ENCODE peak calls at places on chromosomes 5 and 9, in seven cellular contexts. One of them, this sample, is unnamed.

GRCh38 chr9:70618784-70619183 is 204.3 kb upstream of the KLF9 start:
- DNase-seq in Peyer's patch: no peak
- DNase-seq in K562: no peak
- DNase-seq in PC-3: no peak
- DNase-seq in Panc1: no peak
- DNase-seq in tibial artery: no peak
- DNase-seq in mesendoderm: no peak
- DNase-seq in this sample: no peak

GRCh38 chr5:174503461-174504265 is 220.7 kb upstream of the MSX2 start:
- DNase-seq in Panc1: peak
- DNase-seq in PC-3: peak
- DNase-seq in tibial artery: no peak
- DNase-seq in mesendoderm: no peak
- DNase-seq in Peyer's patch: peak
- DNase-seq in K562: no peak
- DNase-seq in this sample: peak

GRCh38 chr9:123111977-123112869 is 78.8 kb downstream of the GPR21 start:
- DNase-seq in mesendoderm: peak
- DNase-seq in tibial artery: no peak
- DNase-seq in K562: no peak
- DNase-seq in Panc1: no peak
- DNase-seq in Peyer's patch: no peak
- DNase-seq in PC-3: no peak
- DNase-seq in this sample: no peak

GRCh38 chr9:81132318-81132717 is 557.0 kb downstream of the TLE1 start:
- DNase-seq in tibial artery: no peak
- DNase-seq in mesendoderm: no peak
- DNase-seq in Panc1: no peak
- DNase-seq in PC-3: peak
- DNase-seq in Peyer's patch: no peak
- DNase-seq in K562: no peak
- DNase-seq in this sample: no peak

GRCh38 chr5:107512029-107512428 is 158.7 kb downstream of the EFNA5 start:
- DNase-seq in tibial artery: no peak
- DNase-seq in Peyer's patch: no peak
- DNase-seq in Panc1: no peak
- DNase-seq in K562: no peak
- DNase-seq in mesendoderm: peak
- DNase-seq in PC-3: no peak
- DNase-seq in this sample: no peak

GRCh38 chr9:78813602-78814180 is 516.8 kb downstream of the PSAT1 start:
- DNase-seq in mesendoderm: no peak
- DNase-seq in K562: no peak
- DNase-seq in Panc1: no peak
- DNase-seq in tibial artery: no peak
- DNase-seq in Peyer's patch: no peak
- DNase-seq in PC-3: no peak
- DNase-seq in this sample: no peak

GRCh38 chr9:135067091-135067710 is 20.3 kb upstream of the OLFM1 start:
- DNase-seq in mesendoderm: no peak
- DNase-seq in Peyer's patch: peak
- DNase-seq in Panc1: no peak
- DNase-seq in tibial artery: no peak
- DNase-seq in PC-3: no peak
- DNase-seq in K562: no peak
- DNase-seq in this sample: no peak

GRCh38 chr5:151924564-151925395 is at the start of gene GLRA1:
- DNase-seq in mesendoderm: peak
- DNase-seq in Panc1: no peak
- DNase-seq in PC-3: peak
- DNase-seq in tibial artery: no peak
- DNase-seq in K562: peak
- DNase-seq in Peyer's patch: no peak
- DNase-seq in this sample: no peak

GRCh38 chr5:115588640-115589039 is 13.6 kb downstream of the TICAM2 start:
- DNase-seq in PC-3: no peak
- DNase-seq in tibial artery: no peak
- DNase-seq in K562: no peak
- DNase-seq in mesendoderm: no peak
- DNase-seq in Peyer's patch: no peak
- DNase-seq in Panc1: no peak
- DNase-seq in this sample: no peak

GRCh38 chr9:4640027-4640426 is 22.1 kb upstream of the PLPP6 start:
- DNase-seq in K562: peak
- DNase-seq in mesendoderm: no peak
- DNase-seq in Peyer's patch: no peak
- DNase-seq in Panc1: no peak
- DNase-seq in tibial artery: no peak
- DNase-seq in PC-3: peak
- DNase-seq in this sample: no peak

GRCh38 chr5:180792965-180793287 is 9.7 kb downstream of the MGAT1 start:
- DNase-seq in mesendoderm: no peak
- DNase-seq in K562: no peak
- DNase-seq in Panc1: no peak
- DNase-seq in PC-3: no peak
- DNase-seq in Peyer's patch: no peak
- DNase-seq in tibial artery: no peak
- DNase-seq in this sample: no peak

GRCh38 chr9:124779368-124780059 is 2.6 kb downstream of the OLFML2A start:
- DNase-seq in mesendoderm: peak
- DNase-seq in Panc1: no peak
- DNase-seq in PC-3: peak
- DNase-seq in Peyer's patch: peak
- DNase-seq in tibial artery: no peak
- DNase-seq in K562: no peak
- DNase-seq in this sample: peak

GRCh38 chr9:17380126-17380861 is 198.6 kb upstream of the SH3GL2 start:
- DNase-seq in Peyer's patch: no peak
- DNase-seq in tibial artery: no peak
- DNase-seq in K562: no peak
- DNase-seq in PC-3: no peak
- DNase-seq in Panc1: no peak
- DNase-seq in mesendoderm: no peak
- DNase-seq in this sample: peak

GRCh38 chr5:117454716-117455212 is 880.1 kb upstream of the SEMA6A start:
- DNase-seq in K562: peak
- DNase-seq in Panc1: peak
- DNase-seq in tibial artery: peak
- DNase-seq in Peyer's patch: peak
- DNase-seq in mesendoderm: peak
- DNase-seq in PC-3: peak
- DNase-seq in this sample: no peak

GRCh38 chr5:149126898-149127297 is 14.4 kb upstream of the ABLIM3 start:
- DNase-seq in tibial artery: no peak
- DNase-seq in PC-3: peak
- DNase-seq in Peyer's patch: no peak
- DNase-seq in Panc1: no peak
- DNase-seq in mesendoderm: no peak
- DNase-seq in K562: no peak
- DNase-seq in this sample: no peak

GRCh38 chr5:160357861-160358411 is 12.5 kb downstream of the C1QTNF2 start:
- DNase-seq in tibial artery: peak
- DNase-seq in K562: no peak
- DNase-seq in Panc1: no peak
- DNase-seq in mesendoderm: no peak
- DNase-seq in PC-3: no peak
- DNase-seq in Peyer's patch: no peak
- DNase-seq in this sample: no peak

GRCh38 chr5:160354666-160355065 is 15.8 kb downstream of the C1QTNF2 start:
- DNase-seq in Panc1: no peak
- DNase-seq in mesendoderm: no peak
- DNase-seq in K562: no peak
- DNase-seq in tibial artery: no peak
- DNase-seq in PC-3: no peak
- DNase-seq in Peyer's patch: no peak
- DNase-seq in this sample: no peak

GRCh38 chr5:160353379-160353778 is 17.0 kb downstream of the C1QTNF2 start:
- DNase-seq in PC-3: no peak
- DNase-seq in Peyer's patch: no peak
- DNase-seq in mesendoderm: peak
- DNase-seq in K562: peak
- DNase-seq in tibial artery: peak
- DNase-seq in Panc1: no peak
- DNase-seq in this sample: no peak

GRCh38 chr5:160359816-160360215 is 10.6 kb downstream of the C1QTNF2 start:
- DNase-seq in tibial artery: peak
- DNase-seq in mesendoderm: peak
- DNase-seq in Peyer's patch: no peak
- DNase-seq in Panc1: no peak
- DNase-seq in K562: no peak
- DNase-seq in PC-3: no peak
- DNase-seq in this sample: no peak

GRCh38 chr5:160356550-160357347 is 13.7 kb downstream of the C1QTNF2 start:
- DNase-seq in tibial artery: no peak
- DNase-seq in K562: no peak
- DNase-seq in PC-3: no peak
- DNase-seq in Peyer's patch: no peak
- DNase-seq in mesendoderm: no peak
- DNase-seq in Panc1: no peak
- DNase-seq in this sample: no peak
- H3K27ac ChIP-seq in tibial artery: peak
- H3K27ac ChIP-seq in K562: no peak
- H3K27ac ChIP-seq in PC-3: no peak
- H3K27ac ChIP-seq in Peyer's patch: no peak
- H3K27ac ChIP-seq in mesendoderm: no peak
- H3K27ac ChIP-seq in Panc1: no peak
- H3K27ac ChIP-seq in this sample: no peak

DNA sequence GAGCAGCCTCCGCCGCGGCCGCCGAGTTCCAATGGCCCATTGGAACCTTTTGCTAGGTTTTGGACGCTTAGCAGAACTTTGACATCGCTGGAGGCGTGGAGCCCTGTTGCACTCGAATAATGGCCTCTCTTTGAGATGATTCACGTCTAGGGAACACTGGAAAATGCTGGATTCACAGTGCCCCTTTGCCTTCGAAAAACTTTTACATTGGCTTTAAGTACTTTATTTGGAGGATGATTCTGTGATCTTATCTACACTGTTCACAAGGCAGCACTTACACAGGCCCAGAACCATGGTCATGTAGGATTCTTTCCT is 536 bp upstream of the PPIC start:
- DNase-seq in Panc1: no peak
- DNase-seq in Peyer's patch: no peak
- DNase-seq in K562: no peak
- DNase-seq in PC-3: no peak
- DNase-seq in tibial artery: no peak
- DNase-seq in mesendoderm: no peak
- DNase-seq in this sample: no peak
- H3K27ac ChIP-seq in Panc1: peak
- H3K27ac ChIP-seq in Peyer's patch: peak
- H3K27ac ChIP-seq in K562: no peak
- H3K27ac ChIP-seq in PC-3: peak
- H3K27ac ChIP-seq in tibial artery: peak
- H3K27ac ChIP-seq in mesendoderm: peak
- H3K27ac ChIP-seq in this sample: peak

DNA sequence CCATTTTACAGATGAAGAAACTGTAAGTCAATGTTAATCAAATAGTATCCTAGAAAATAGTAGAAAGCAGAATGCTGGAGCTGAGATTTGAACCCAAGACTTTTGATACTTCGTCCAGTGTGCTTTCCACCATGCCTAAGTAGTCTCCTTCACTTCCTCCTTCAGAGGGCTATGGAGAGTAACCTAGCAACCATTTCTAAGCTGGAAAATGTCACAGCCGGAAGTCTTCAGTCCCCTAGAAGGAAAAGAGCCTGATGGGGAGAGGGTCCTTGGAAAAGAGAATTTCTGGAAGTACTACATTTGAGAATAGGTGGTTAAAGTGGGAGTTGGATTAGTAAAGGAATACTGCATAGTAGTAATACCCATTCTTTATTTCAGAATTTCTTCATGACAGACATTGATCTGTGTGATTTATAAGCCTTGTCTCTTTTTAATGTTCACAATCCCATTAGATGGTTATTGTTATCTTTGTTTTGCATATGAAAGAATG is 32.7 kb downstream of the PCDHAC2 start:
- DNase-seq in K562: no peak
- DNase-seq in PC-3: no peak
- DNase-seq in mesendoderm: peak
- DNase-seq in tibial artery: no peak
- DNase-seq in Peyer's patch: no peak
- DNase-seq in Panc1: no peak
- DNase-seq in this sample: no peak
- H3K27ac ChIP-seq in K562: no peak
- H3K27ac ChIP-seq in PC-3: no peak
- H3K27ac ChIP-seq in mesendoderm: no peak
- H3K27ac ChIP-seq in tibial artery: no peak
- H3K27ac ChIP-seq in Peyer's patch: no peak
- H3K27ac ChIP-seq in Panc1: no peak
- H3K27ac ChIP-seq in this sample: no peak

GRCh38 chr5:176406436-176407052 is 9.8 kb downstream of the CLTB start:
- DNase-seq in mesendoderm: no peak
- DNase-seq in PC-3: peak
- DNase-seq in Peyer's patch: peak
- DNase-seq in Panc1: no peak
- DNase-seq in K562: no peak
- DNase-seq in tibial artery: no peak
- DNase-seq in this sample: no peak
- H3K27ac ChIP-seq in mesendoderm: no peak
- H3K27ac ChIP-seq in PC-3: peak
- H3K27ac ChIP-seq in Peyer's patch: no peak
- H3K27ac ChIP-seq in Panc1: no peak
- H3K27ac ChIP-seq in K562: no peak
- H3K27ac ChIP-seq in tibial artery: no peak
- H3K27ac ChIP-seq in this sample: no peak

DNA sequence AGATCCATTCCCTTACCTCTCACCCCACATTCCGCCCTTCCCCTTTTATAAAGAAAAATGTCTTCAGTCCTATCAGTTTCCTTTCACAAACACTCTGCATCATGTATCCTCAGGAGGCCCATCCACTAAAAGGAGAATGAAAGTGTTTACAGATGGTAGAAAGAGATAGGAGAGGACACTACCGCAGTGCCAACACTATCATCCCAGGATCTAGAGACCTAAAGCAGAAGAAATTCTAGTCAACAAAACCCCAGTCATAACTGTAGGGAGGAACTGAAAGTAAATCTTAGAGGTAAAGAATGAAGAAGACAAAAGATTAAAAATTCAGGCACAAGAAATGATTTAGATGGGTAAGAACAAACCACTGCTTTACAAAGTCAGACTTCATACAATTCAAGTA is 114.1 kb downstream of the MLLT3 start:
- DNase-seq in Panc1: no peak
- DNase-seq in K562: no peak
- DNase-seq in mesendoderm: peak
- DNase-seq in Peyer's patch: no peak
- DNase-seq in PC-3: no peak
- DNase-seq in tibial artery: no peak
- DNase-seq in this sample: no peak
- H3K27ac ChIP-seq in Panc1: no peak
- H3K27ac ChIP-seq in K562: no peak
- H3K27ac ChIP-seq in mesendoderm: no peak
- H3K27ac ChIP-seq in Peyer's patch: no peak
- H3K27ac ChIP-seq in PC-3: no peak
- H3K27ac ChIP-seq in tibial artery: no peak
- H3K27ac ChIP-seq in this sample: no peak